ENCODE peak calls at places on chromosomes 6 and 20, in seven cellular contexts. Z, L, O, T, P, J and G are unnamed samples.

GRCh38 chr20:57557926-57558613 is 2.8 kb upstream of the PCK1 start:
- DNase-seq in T (no peak), L (no peak), P (no peak), J (no peak), Z (no peak), O (no peak), G (no peak)

GRCh38 chr6:11161031-11161966 is 49.8 kb upstream of the ERVFRD-1 start:
- DNase-seq in L (no peak), J (no peak), T (no peak), Z (no peak), O (no peak), P (no peak), G (no peak)

GRCh38 chr6:150606258-150607043 is 6.8 kb downstream of the PLEKHG1 start:
- DNase-seq in O (no peak), Z (no peak), L (no peak), P (no peak), J (no peak), T (no peak), G (no peak)

GRCh38 chr20:63652192-63652980 is 838 bp downstream of the STMN3 start:
- DNase-seq in L (no peak), J (peak; percentile 57), Z (no peak), T (no peak), P (no peak), O (no peak), G (no peak)

GRCh38 chr20:36777576-36777975 is 4.0 kb upstream of the DSN1 start:
- DNase-seq in P (no peak), L (no peak), J (no peak), O (no peak), Z (no peak), T (no peak), G (no peak)

GRCh38 chr6:53151676-53152075 is 3.0 kb upstream of the GCM1 start:
- DNase-seq in O (peak; percentile 14), P (no peak), L (no peak), Z (no peak), T (no peak), J (no peak), G (no peak)

GRCh38 chr6:14861491-14861943 is 384.4 kb upstream of the JARID2 start:
- DNase-seq in Z (no peak), P (no peak), J (no peak), L (no peak), O (no peak), T (no peak), G (no peak)

GRCh38 chr20:57381596-57382503 is 9.3 kb upstream of the RBM38 start:
- DNase-seq in L (peak; percentile 34), O (peak; percentile 84), P (peak; percentile 69), J (peak; percentile 73), Z (peak; percentile 77), T (peak; percentile 71), G (peak; percentile 81)

GRCh38 chr6:26296857-26297648 is 67.9 kb upstream of the BTN3A2 start:
- DNase-seq in P (no peak), O (no peak), T (no peak), Z (no peak), J (no peak), L (no peak), G (no peak)

GRCh38 chr6:129766959-129767728 is 57.2 kb upstream of the ARHGAP18 start:
- DNase-seq in O (no peak), P (no peak), Z (no peak), J (peak; percentile 21), L (peak; percentile 55), T (no peak), G (peak; percentile 22)

GRCh38 chr6:63066053-63066704 is 145.1 kb upstream of the FKBP1C start:
- DNase-seq in P (no peak), L (no peak), O (no peak), J (no peak), Z (no peak), T (no peak), G (no peak)

GRCh38 chr6:133187657-133188453 is 53.3 kb upstream of the EYA4 start:
- DNase-seq in J (no peak), L (no peak), P (no peak), Z (no peak), T (no peak), O (no peak), G (no peak)

GRCh38 chr20:3119044-3119443 is 34.5 kb upstream of the AVP start:
- DNase-seq in Z (no peak), L (no peak), T (no peak), J (no peak), O (no peak), P (no peak), G (no peak)

GRCh38 chr20:401682-402495 is 6.2 kb upstream of the RBCK1 start:
- DNase-seq in L (peak; percentile 13), J (no peak), O (no peak), P (no peak), T (no peak), Z (no peak), G (peak; percentile 69)

GRCh38 chr6:125831660-125832059 is 40.9 kb downstream of the NCOA7 start:
- DNase-seq in T (no peak), P (no peak), O (no peak), Z (no peak), L (no peak), J (no peak), G (no peak)

GRCh38 chr6:16985484-16986284 is 116.2 kb upstream of the STMND1 start:
- DNase-seq in T (no peak), J (no peak), Z (no peak), L (peak; percentile 69), P (no peak), O (no peak), G (peak; percentile 79)

GRCh38 chr20:21166801-21167200 is 40.9 kb downstream of the KIZ start:
- DNase-seq in L (no peak), O (no peak), Z (no peak), P (no peak), J (no peak), T (peak; percentile 61), G (no peak)

GRCh38 chr20:44402391-44403193 is 47.1 kb downstream of the HNF4A start:
- DNase-seq in T (no peak), P (no peak), L (no peak), Z (no peak), J (no peak), O (no peak), G (peak; percentile 81)

GRCh38 chr6:170225852-170226417 is 64.9 kb downstream of the DLL1 start:
- DNase-seq in T (no peak), J (no peak), L (no peak), Z (peak; percentile 30), P (no peak), O (no peak), G (peak; percentile 73)

GRCh38 chr6:151553416-151554158 is 59.8 kb downstream of the CCDC170 start:
- DNase-seq in P (no peak), Z (no peak), L (no peak), J (no peak), O (no peak), T (no peak), G (no peak)

GRCh38 chr6:71855406-71855805 is 30.9 kb upstream of the RIMS1 start:
- DNase-seq in Z (no peak), O (no peak), J (no peak), T (no peak), L (no peak), P (no peak), G (no peak)